ENCODE peak calls at places on chromosomes 12 and 14, in eight cellular contexts. C is GM23338, O is PC-3, S is H1, N is IMR-90, Y is H9, D is neuronal stem cell, P is K562. H is an unnamed sample.

GRCh38 chr14:87133073-87133815 is 859.7 kb downstream of the GALC start:
- DNase-seq in P (no peak), S (no peak), Y (no peak), C (no peak), O (peak; percentile 35), D (no peak), N (peak; percentile 94), H (no peak)

GRCh38 chr12:131065801-131066200 is 112.1 kb downstream of the ADGRD1 start:
- DNase-seq in D (no peak), C (no peak), O (no peak), N (no peak), S (no peak), Y (peak; percentile 17), P (no peak), H (no peak)

GRCh38 chr12:57476162-57476992 is 3.3 kb downstream of the ARHGAP9 start:
- DNase-seq in D (no peak), P (no peak), Y (peak; percentile 64), N (no peak), S (no peak), C (peak; percentile 79), O (no peak), H (peak; percentile 38)

GRCh38 chr12:108821407-108822397 is 35.7 kb downstream of the SSH1 start:
- DNase-seq in S (no peak), O (no peak), P (no peak), Y (no peak), N (peak; percentile 69), D (no peak), C (no peak), H (no peak)

GRCh38 chr14:83269583-83269982 is 1735.9 kb upstream of the SEL1L start:
- DNase-seq in O (no peak), Y (no peak), D (no peak), C (no peak), P (no peak), S (no peak), N (no peak), H (no peak)

GRCh38 chr12:92552412-92553108 is 150.2 kb upstream of the PLEKHG7 start:
- DNase-seq in P (no peak), C (no peak), S (no peak), O (no peak), N (peak; percentile 32), D (no peak), Y (no peak), H (no peak)

GRCh38 chr12:100797246-100797645 is 2.7 kb downstream of the ANO4 start:
- DNase-seq in S (no peak), O (no peak), N (no peak), C (peak; percentile 37), P (no peak), D (peak; percentile 21), Y (no peak), H (no peak)

GRCh38 chr12:104604995-104605675 is 148.4 kb downstream of the CHST11 start:
- DNase-seq in D (no peak), N (no peak), C (peak; percentile 49), S (no peak), Y (peak; percentile 91), P (no peak), O (no peak), H (no peak)

GRCh38 chr12:62714409-62715075 is 220.4 kb downstream of the PPM1H start:
- DNase-seq in N (no peak), C (no peak), Y (no peak), S (no peak), O (no peak), D (no peak), P (no peak), H (no peak)

GRCh38 chr12:41968661-41969060 is 176.0 kb downstream of the GXYLT1 start:
- DNase-seq in Y (no peak), D (no peak), S (no peak), N (no peak), P (no peak), C (no peak), O (no peak), H (no peak)

GRCh38 chr12:103505371-103506236 is 9.8 kb upstream of the C12orf42 start:
- DNase-seq in Y (no peak), C (no peak), O (peak; percentile 74), S (no peak), P (no peak), N (no peak), D (no peak), H (no peak)

GRCh38 chr14:29301571-29301970 is 535.0 kb downstream of the FOXG1 start:
- DNase-seq in S (no peak), N (no peak), O (no peak), Y (no peak), D (no peak), C (no peak), P (no peak), H (no peak)

GRCh38 chr12:58204086-58204485 is 262.7 kb downstream of the ATP23 start:
- DNase-seq in D (no peak), N (peak; percentile 4), P (no peak), O (no peak), S (no peak), Y (no peak), C (no peak), H (no peak)

GRCh38 chr14:46368275-46368674 is 283.3 kb downstream of the RPL10L start:
- DNase-seq in D (no peak), S (no peak), O (no peak), C (no peak), P (no peak), N (no peak), Y (no peak), H (no peak)

GRCh38 chr14:37585101-37585479 is 10.0 kb downstream of the FOXA1 start:
- DNase-seq in D (no peak), S (no peak), N (no peak), Y (peak; percentile 54), P (no peak), O (peak; percentile 95), C (peak; percentile 51), H (no peak)

GRCh38 chr12:14373202-14373601 is 7.7 kb downstream of the ATF7IP start:
- DNase-seq in P (no peak), N (peak; percentile 84), Y (no peak), C (no peak), O (peak; percentile 76), D (no peak), S (no peak), H (no peak)

GRCh38 chr14:105392161-105393090 is 5.9 kb upstream of the TEX22 start:
- DNase-seq in D (no peak), S (no peak), C (no peak), N (no peak), Y (no peak), P (no peak), O (no peak), H (no peak)

GRCh38 chr12:52280796-52281560 is 6.5 kb downstream of the KRT86 start:
- DNase-seq in O (peak; percentile 99), P (no peak), C (no peak), S (no peak), N (peak; percentile 97), Y (no peak), D (no peak), H (no peak)

GRCh38 chr14:92848941-92849340 is 54.8 kb downstream of the GOLGA5 start:
- DNase-seq in P (no peak), N (no peak), S (no peak), D (no peak), O (no peak), C (no peak), Y (no peak), H (no peak)

GRCh38 chr12:20097561-20097960 is 270.8 kb upstream of the PDE3A start:
- DNase-seq in Y (no peak), P (no peak), N (peak; percentile 75), C (no peak), D (no peak), S (no peak), O (no peak), H (no peak)

DNA sequence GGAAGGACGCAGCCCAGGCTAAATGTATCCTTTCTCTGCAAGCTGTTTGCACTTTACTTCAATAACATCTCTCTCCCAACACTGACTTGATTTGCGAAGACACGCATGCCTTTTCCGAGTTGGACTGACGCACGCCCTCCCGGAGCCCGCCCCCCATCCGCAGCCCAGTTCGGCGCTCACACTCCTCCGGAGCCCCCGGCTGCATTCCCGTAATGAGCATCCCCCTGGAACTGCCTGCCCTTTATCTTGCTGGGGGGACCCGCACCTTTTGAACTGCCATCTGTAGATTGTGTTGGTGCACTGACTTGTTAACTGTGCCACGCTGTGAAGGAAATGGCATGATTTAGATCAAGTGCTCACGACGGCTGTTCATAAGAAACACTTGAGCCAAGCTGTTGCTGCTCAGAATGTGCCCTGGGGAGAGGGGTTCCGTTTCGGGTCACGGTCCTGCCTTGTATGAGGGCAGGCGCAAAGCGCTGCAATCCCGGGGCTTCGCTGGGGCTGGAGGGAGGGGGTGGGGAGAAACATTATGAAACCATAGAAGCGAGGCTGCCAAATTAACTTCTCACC is 176.6 kb upstream of the CDKN3 start:
- DNase-seq in D (no peak), P (no peak), N (no peak), S (no peak), C (peak; percentile 66), O (no peak), Y (peak; percentile 49), H (no peak)
- H3K4me2 ChIP-seq in D (peak overlapping the region; percentile 85), P (no peak overlapping the region), N (peak overlapping the region; percentile 14), S (peak overlapping the region; percentile 100), C (peak overlapping the region; percentile 95), O (no peak overlapping the region), Y (peak overlapping the region; percentile 79), H (no peak overlapping the region)

DNA sequence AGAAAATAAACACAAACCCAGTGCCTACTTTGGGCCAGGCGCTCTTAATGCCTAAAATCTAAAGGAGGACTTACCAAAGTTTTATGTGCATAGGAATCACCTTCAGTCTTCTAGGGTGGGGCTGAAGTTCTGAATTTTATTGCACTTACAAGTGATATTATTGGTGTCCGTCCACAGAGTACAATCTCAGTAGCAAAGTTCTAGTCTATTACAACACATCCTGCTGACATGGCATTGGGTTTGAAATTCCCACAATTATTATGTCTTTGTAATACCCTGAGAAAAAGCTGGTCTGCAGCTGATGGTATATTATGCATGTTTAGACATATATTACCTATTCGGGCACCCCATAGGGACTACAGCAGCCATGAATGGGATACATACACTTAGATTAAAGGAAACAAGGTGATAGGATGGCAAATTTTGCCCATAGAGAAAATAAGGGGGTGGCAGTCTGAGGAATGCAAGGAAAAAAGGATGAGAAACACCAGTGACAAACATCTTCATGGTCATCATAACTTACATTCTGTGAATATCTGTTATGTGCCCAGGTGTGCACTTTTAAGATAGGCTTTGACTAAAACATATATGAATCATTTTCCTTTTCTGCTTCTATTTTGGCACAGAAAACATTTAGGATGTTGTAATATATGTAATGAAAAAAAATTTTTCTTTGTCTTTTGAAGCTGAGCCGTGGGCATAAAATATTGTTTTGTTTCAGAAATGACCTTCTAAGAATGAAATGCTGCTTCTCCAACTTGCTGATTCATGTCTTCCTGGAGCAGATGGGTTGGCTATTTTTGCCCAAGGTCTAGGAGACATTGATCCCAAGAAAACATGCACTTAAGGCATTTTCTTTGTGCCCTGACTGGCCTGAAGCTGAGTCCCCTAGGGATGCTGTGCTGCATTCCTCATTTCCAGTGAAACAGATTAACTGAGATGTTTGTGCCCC is 27.2 kb upstream of the ALG10 start:
- DNase-seq in D (no peak), N (no peak), P (no peak), O (no peak), S (no peak), C (no peak), Y (no peak), H (no peak)
- H2AFZ ChIP-seq in D (no peak overlapping the region), N (no peak overlapping the region), P (no peak overlapping the region), O (no peak overlapping the region), S (peak overlapping the region; percentile 13), C (no peak overlapping the region), Y (no peak overlapping the region), H (no peak overlapping the region)

GRCh38 chr12:79897617-79898016 is 37.3 kb downstream of the PPP1R12A start:
- DNase-seq in S (peak; percentile 5), C (peak; percentile 50), Y (no peak), P (no peak), D (no peak), O (peak; percentile 94), N (peak; percentile 95), H (no peak)
- H3K4me2 ChIP-seq in S (no peak overlapping the region), C (no peak overlapping the region), Y (no peak overlapping the region), P (no peak overlapping the region), D (no peak overlapping the region), O (peak overlapping the region; percentile 23), N (no peak overlapping the region), H (no peak overlapping the region)

GRCh38 chr12:68374315-68374982 is 42.3 kb upstream of the MDM1 start:
- DNase-seq in N (no peak), Y (no peak), P (no peak), C (no peak), D (no peak), S (no peak), O (peak; percentile 70), H (no peak)
- H2AFZ ChIP-seq in N (no peak overlapping the region), Y (no peak overlapping the region), P (peak overlapping the region; percentile 87), C (peak overlapping the region; percentile 89), D (peak overlapping the region; percentile 74), S (no peak overlapping the region), O (no peak overlapping the region), H (no peak overlapping the region)

H was measured in DND-41.